ENCODE peak calls at places on chromosomes 12 and 14, in five cellular contexts. One of them, this sample, is unnamed.

GRCh38 chr12:19121449-19122018 is 8.0 kb upstream of the PLEKHA5 start:
- DNase-seq in spleen: no peak
- DNase-seq in sigmoid colon: no peak
- DNase-seq in testis: no peak
- DNase-seq in uterus: no peak
- DNase-seq in this sample: no peak

GRCh38 chr12:124668602-124669001 is 101.2 kb upstream of the NCOR2 start:
- DNase-seq in spleen: no peak
- DNase-seq in sigmoid colon: peak; percentile 61
- DNase-seq in testis: no peak
- DNase-seq in uterus: no peak
- DNase-seq in this sample: no peak

GRCh38 chr14:102590667-102591099 is 1.8 kb upstream of the RCOR1 start:
- DNase-seq in spleen: peak; percentile 86
- DNase-seq in sigmoid colon: no peak
- DNase-seq in testis: peak; percentile 71
- DNase-seq in uterus: peak; percentile 48
- DNase-seq in this sample: peak; percentile 61

GRCh38 chr12:79174656-79175055 is 310.1 kb downstream of the SYT1 start:
- DNase-seq in spleen: no peak
- DNase-seq in sigmoid colon: no peak
- DNase-seq in testis: no peak
- DNase-seq in uterus: no peak
- DNase-seq in this sample: no peak

GRCh38 chr12:49031573-49032161 is 13.1 kb upstream of the PRKAG1 start:
- DNase-seq in spleen: no peak
- DNase-seq in sigmoid colon: no peak
- DNase-seq in testis: no peak
- DNase-seq in uterus: no peak
- DNase-seq in this sample: no peak

GRCh38 chr12:4177257-4177656 is 96.3 kb upstream of the CCND2 start:
- DNase-seq in spleen: no peak
- DNase-seq in sigmoid colon: no peak
- DNase-seq in testis: no peak
- DNase-seq in uterus: no peak
- DNase-seq in this sample: no peak

GRCh38 chr12:109192358-109192757 is 76.0 kb downstream of the ACACB start:
- DNase-seq in spleen: no peak
- DNase-seq in sigmoid colon: no peak
- DNase-seq in testis: no peak
- DNase-seq in uterus: no peak
- DNase-seq in this sample: peak; percentile 73

GRCh38 chr12:80877706-80878384 is 59.9 kb downstream of the LIN7A start:
- DNase-seq in spleen: no peak
- DNase-seq in sigmoid colon: no peak
- DNase-seq in testis: no peak
- DNase-seq in uterus: no peak
- DNase-seq in this sample: no peak

GRCh38 chr14:72463291-72463866 is 430.5 kb downstream of the DPF3 start:
- DNase-seq in spleen: no peak
- DNase-seq in sigmoid colon: no peak
- DNase-seq in testis: no peak
- DNase-seq in uterus: no peak
- DNase-seq in this sample: no peak

GRCh38 chr12:110741371-110741770 is 1.3 kb downstream of the PPP1CC start:
- DNase-seq in spleen: no peak
- DNase-seq in sigmoid colon: no peak
- DNase-seq in testis: no peak
- DNase-seq in uterus: no peak
- DNase-seq in this sample: no peak

GRCh38 chr14:59337151-59337611 is 128.0 kb downstream of the GPR135 start:
- DNase-seq in spleen: no peak
- DNase-seq in sigmoid colon: peak; percentile 90
- DNase-seq in testis: peak; percentile 42
- DNase-seq in uterus: peak; percentile 87
- DNase-seq in this sample: no peak

GRCh38 chr12:101276433-101276832 is 3.5 kb upstream of the UTP20 start:
- DNase-seq in spleen: no peak
- DNase-seq in sigmoid colon: no peak
- DNase-seq in testis: no peak
- DNase-seq in uterus: no peak
- DNase-seq in this sample: no peak

GRCh38 chr14:99575043-99576023 is 28.7 kb downstream of the CCDC85C start:
- DNase-seq in spleen: no peak
- DNase-seq in sigmoid colon: no peak
- DNase-seq in testis: no peak
- DNase-seq in uterus: no peak
- DNase-seq in this sample: peak; percentile 77

GRCh38 chr12:68178774-68179439 is 19.4 kb upstream of the IFNG start:
- DNase-seq in spleen: no peak
- DNase-seq in sigmoid colon: no peak
- DNase-seq in testis: no peak
- DNase-seq in uterus: no peak
- DNase-seq in this sample: no peak

GRCh38 chr14:68253381-68253780 is 433.8 kb downstream of the RAD51B start:
- DNase-seq in spleen: no peak
- DNase-seq in sigmoid colon: no peak
- DNase-seq in testis: no peak
- DNase-seq in uterus: no peak
- DNase-seq in this sample: no peak

GRCh38 chr12:46389130-46389616 is 16.6 kb upstream of the SLC38A2 start:
- DNase-seq in spleen: no peak
- DNase-seq in sigmoid colon: no peak
- DNase-seq in testis: peak; percentile 38
- DNase-seq in uterus: no peak
- DNase-seq in this sample: no peak

GRCh38 chr12:124976999-124977398 is 11.9 kb downstream of the DHX37 start:
- DNase-seq in spleen: no peak
- DNase-seq in sigmoid colon: no peak
- DNase-seq in testis: no peak
- DNase-seq in uterus: no peak
- DNase-seq in this sample: no peak

GRCh38 chr12:127588224-127588623 is 678.7 kb upstream of the TMEM132C start:
- DNase-seq in spleen: no peak
- DNase-seq in sigmoid colon: no peak
- DNase-seq in testis: no peak
- DNase-seq in uterus: no peak
- DNase-seq in this sample: peak; percentile 5

GRCh38 chr14:22375321-22375930 is 213.6 kb downstream of the DAD1 start:
- DNase-seq in spleen: no peak
- DNase-seq in sigmoid colon: no peak
- DNase-seq in testis: no peak
- DNase-seq in uterus: no peak
- DNase-seq in this sample: no peak

GRCh38 chr12:3704512-3705348 is 48.2 kb downstream of the CRACR2A start:
- DNase-seq in spleen: no peak
- DNase-seq in sigmoid colon: no peak
- DNase-seq in testis: peak; percentile 29
- DNase-seq in uterus: no peak
- DNase-seq in this sample: no peak

GRCh38 chr14:35695072-35695471 is 114.0 kb downstream of the RALGAPA1 start:
- DNase-seq in spleen: no peak
- DNase-seq in sigmoid colon: no peak
- DNase-seq in testis: no peak
- DNase-seq in uterus: no peak
- DNase-seq in this sample: no peak

GRCh38 chr14:103140316-103141109 is 17.3 kb downstream of the TNFAIP2 start:
- DNase-seq in spleen: no peak
- DNase-seq in sigmoid colon: no peak
- DNase-seq in testis: no peak
- DNase-seq in uterus: no peak
- DNase-seq in this sample: no peak

GRCh38 chr14:71339650-71340415 is 432.6 kb downstream of the PCNX1 start:
- DNase-seq in spleen: no peak
- DNase-seq in sigmoid colon: no peak
- DNase-seq in testis: no peak
- DNase-seq in uterus: no peak
- DNase-seq in this sample: no peak

GRCh38 chr14:85235868-85236267 is 294.1 kb upstream of the FLRT2 start:
- DNase-seq in spleen: no peak
- DNase-seq in sigmoid colon: no peak
- DNase-seq in testis: no peak
- DNase-seq in uterus: no peak
- DNase-seq in this sample: no peak

GRCh38 chr12:48197967-48198618 is 5.0 kb downstream of the OR10AD1 start:
- DNase-seq in spleen: peak; percentile 99
- DNase-seq in sigmoid colon: peak; percentile 99
- DNase-seq in testis: peak; percentile 99
- DNase-seq in uterus: peak; percentile 96
- DNase-seq in this sample: no peak

DNA sequence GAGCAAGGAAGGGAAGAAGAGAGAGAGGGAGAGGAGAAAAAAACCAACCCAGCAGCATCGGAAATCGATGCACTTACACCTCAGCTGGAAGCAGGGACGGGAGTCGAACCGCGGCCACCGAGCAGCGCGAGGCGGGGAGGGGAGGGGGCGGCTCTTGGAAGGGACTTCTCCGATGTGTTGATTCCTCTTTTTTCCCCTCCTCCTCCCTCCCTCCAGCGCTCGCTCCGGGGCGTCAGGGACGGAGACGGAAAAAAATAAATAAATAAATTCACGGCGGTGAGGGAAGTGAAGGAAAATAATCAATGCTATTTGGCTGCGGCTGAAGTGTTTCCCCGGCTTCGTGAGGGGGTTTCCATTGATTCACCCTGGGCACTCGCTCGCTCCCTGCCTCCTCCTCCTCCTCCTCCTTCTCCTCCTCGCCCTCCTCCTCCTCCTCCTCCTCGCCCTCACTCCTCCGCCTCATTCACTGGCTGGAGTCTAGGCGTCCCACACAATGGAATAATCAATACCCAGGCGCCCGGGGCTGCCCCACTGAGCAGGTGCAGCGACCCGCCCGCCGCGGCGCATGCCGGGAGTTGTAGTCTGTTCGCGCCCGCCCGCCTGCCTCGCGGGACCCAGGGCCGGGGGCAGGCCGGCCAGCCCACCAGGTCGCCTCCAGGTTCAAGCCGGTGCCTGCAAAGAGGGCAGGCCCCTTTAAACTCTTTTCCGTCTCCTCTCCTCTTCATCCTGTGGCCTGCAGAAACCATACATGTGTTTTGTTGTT is at the start of gene ZFHX2:
- DNase-seq in spleen: peak; percentile 95
- DNase-seq in sigmoid colon: no peak
- DNase-seq in testis: peak; percentile 92
- DNase-seq in uterus: no peak
- DNase-seq in this sample: peak; percentile 78
- TF ChIP-seq POLR2A in spleen: no peak
- TF ChIP-seq POLR2A in sigmoid colon: no peak
- TF ChIP-seq POLR2A in testis: no peak
- TF ChIP-seq POLR2A in uterus: no peak
- TF ChIP-seq POLR2A in this sample: no peak

GRCh38 chr14:62585247-62585646 is 460.0 kb downstream of the KCNH5 start:
- DNase-seq in spleen: no peak
- DNase-seq in sigmoid colon: no peak
- DNase-seq in testis: no peak
- DNase-seq in uterus: no peak
- DNase-seq in this sample: no peak
- TF ChIP-seq POLR2A in spleen: no peak
- TF ChIP-seq POLR2A in sigmoid colon: no peak
- TF ChIP-seq POLR2A in testis: no peak
- TF ChIP-seq POLR2A in uterus: no peak
- TF ChIP-seq POLR2A in this sample: no peak

DNA sequence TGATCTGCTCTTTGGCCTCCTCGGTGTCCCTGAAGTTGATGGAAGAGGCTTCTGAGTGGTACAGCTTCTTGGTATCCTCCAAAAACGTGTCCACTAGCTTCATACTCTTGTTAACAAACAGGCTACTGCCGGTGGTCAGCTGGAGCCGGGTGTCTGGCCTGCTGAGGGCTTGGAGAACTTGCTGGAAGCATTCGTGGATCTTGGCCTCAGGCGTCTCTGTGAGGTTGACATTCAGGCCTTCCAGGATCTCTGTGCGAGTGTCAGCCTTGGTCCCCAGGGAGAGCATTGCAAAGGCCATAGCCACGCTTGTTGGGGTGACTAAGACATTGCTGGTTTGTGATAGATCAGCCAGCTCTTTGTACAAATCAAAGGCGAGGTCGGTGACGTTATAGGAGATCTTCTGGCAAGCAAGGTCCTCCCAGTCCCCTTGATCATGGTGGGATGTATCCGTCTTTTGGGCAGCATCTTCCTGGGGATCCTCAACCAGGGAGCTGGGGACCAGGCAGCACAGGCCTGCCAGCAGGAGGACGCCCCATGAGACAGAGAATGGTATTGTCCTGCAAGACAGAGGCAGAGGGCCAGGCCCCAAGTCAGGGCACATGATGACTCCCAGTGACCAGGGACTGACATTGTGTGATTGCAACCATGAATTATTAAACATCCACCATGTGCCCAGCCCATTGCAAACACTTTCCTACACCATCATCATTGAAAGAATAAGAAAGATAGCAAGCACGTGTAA is 22.1 kb downstream of the SERPINA1 start:
- DNase-seq in spleen: no peak
- DNase-seq in sigmoid colon: peak; percentile 46
- DNase-seq in testis: no peak
- DNase-seq in uterus: no peak
- DNase-seq in this sample: no peak
- TF ChIP-seq POLR2A in spleen: no peak
- TF ChIP-seq POLR2A in sigmoid colon: no peak
- TF ChIP-seq POLR2A in testis: no peak
- TF ChIP-seq POLR2A in uterus: no peak
- TF ChIP-seq POLR2A in this sample: no peak

DNA sequence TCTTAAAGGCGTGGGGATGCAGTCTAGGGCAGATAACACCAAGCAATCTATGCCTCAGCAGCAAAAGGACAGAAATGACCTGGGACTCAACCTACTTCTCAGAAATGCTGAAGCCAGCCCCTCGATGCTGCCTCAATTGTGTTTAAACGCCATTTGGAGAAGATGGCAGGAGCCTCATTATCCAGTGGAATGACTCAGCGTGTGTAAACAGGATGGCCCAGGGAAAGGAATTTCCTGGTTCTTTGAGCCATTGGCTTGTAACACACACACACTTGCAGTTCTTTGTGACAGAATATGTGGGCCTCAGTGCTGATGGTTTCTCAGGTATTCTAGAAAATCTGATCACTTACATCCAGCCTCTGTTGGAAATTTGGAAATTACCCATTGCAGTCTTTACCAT is 154.3 kb downstream of the NTF3 start:
- DNase-seq in spleen: no peak
- DNase-seq in sigmoid colon: no peak
- DNase-seq in testis: no peak
- DNase-seq in uterus: no peak
- DNase-seq in this sample: no peak
- TF ChIP-seq POLR2A in spleen: no peak
- TF ChIP-seq POLR2A in sigmoid colon: no peak
- TF ChIP-seq POLR2A in testis: no peak
- TF ChIP-seq POLR2A in uterus: no peak
- TF ChIP-seq POLR2A in this sample: no peak